ENCODE peak calls at places on chromosomes 16 and 17, in six cellular contexts. W is stimulated activated CD4-positive, alpha-beta T cell treated with anti-CD3 and anti-CD28 coated beads, Interleukin-1b, Interleukin-23, amount 100 ng/mL, for 24 hours; B is foreskin fibroblast; R is A172; X is NCI-H460; A is NCI-H1436. P is an unnamed sample.

GRCh38 chr17:81902023-81902652 is at the start of gene NPB:
- DNase-seq in B (no peak), W (no peak), X (no peak), R (no peak), A (no peak), P (no peak)

GRCh38 chr17:66474810-66475497 is 172.5 kb downstream of the PRKCA start:
- DNase-seq in X (no peak), R (no peak), W (no peak), B (no peak), A (no peak), P (no peak)

GRCh38 chr16:47939690-47940089 is 216.1 kb downstream of the ABCC12 start:
- DNase-seq in W (no peak), B (no peak), A (no peak), R (no peak), X (no peak), P (no peak)

GRCh38 chr16:79097090-79097489 is 503.4 kb downstream of the MAF start:
- DNase-seq in B (no peak), A (no peak), X (no peak), W (no peak), R (no peak), P (no peak)

GRCh38 chr16:25066747-25067631 is 44.6 kb upstream of the LCMT1 start:
- DNase-seq in W (peak), A (peak), R (peak), X (peak), B (peak), P (peak)

GRCh38 chr17:15265131-15265530 is at the start of gene PMP22:
- DNase-seq in X (no peak), B (no peak), W (no peak), R (no peak), A (no peak), P (no peak)

GRCh38 chr16:84930298-84931106 is 80.8 kb downstream of the ZDHHC7 start:
- DNase-seq in B (no peak), R (no peak), W (no peak), X (no peak), A (no peak), P (no peak)

GRCh38 chr17:72125742-72126141 is 4.9 kb downstream of the SOX9 start:
- DNase-seq in W (no peak), R (no peak), X (no peak), A (no peak), B (peak), P (no peak)

GRCh38 chr17:13016881-13017622 is 775 bp downstream of the ELAC2 start:
- DNase-seq in R (no peak), X (no peak), B (peak), A (no peak), W (no peak), P (no peak)

GRCh38 chr17:37062036-37062435 is 113.3 kb downstream of the AATF start:
- DNase-seq in A (no peak), X (no peak), R (no peak), W (no peak), B (no peak), P (no peak)

GRCh38 chr17:10745231-10745630 is 15.4 kb upstream of the TMEM220 start:
- DNase-seq in B (no peak), X (no peak), R (peak), W (no peak), A (no peak), P (no peak)

GRCh38 chr16:28824548-28824973 is 1.8 kb downstream of the ATXN2L start:
- DNase-seq in X (no peak), A (no peak), W (no peak), B (no peak), R (no peak), P (no peak)

GRCh38 chr16:67966549-67967182 is 1.8 kb downstream of the SLC12A4 start:
- DNase-seq in W (no peak), R (peak), A (no peak), B (peak), X (no peak), P (peak)

GRCh38 chr17:59287452-59287851 is 44.0 kb upstream of the YPEL2 start:
- DNase-seq in A (no peak), W (no peak), X (no peak), R (peak), B (peak), P (no peak)

GRCh38 chr17:28712705-28713415 is 1.2 kb upstream of the PROCA1 start:
- DNase-seq in X (no peak), R (no peak), B (no peak), A (no peak), W (no peak), P (no peak)

GRCh38 chr16:27378871-27379580 is 22.9 kb upstream of the IL21R start:
- DNase-seq in W (no peak), A (no peak), R (no peak), B (no peak), X (no peak), P (peak)

GRCh38 chr16:74761665-74762064 is 13.0 kb downstream of the FA2H start:
- DNase-seq in B (no peak), A (no peak), W (no peak), X (no peak), R (no peak), P (no peak)

P was measured in Caki2.